ENCODE peak calls at places on chromosomes 11 and 22, in ten cellular contexts. X is activated T-helper 1 cell treated with anti-CD3 and anti-CD28 coated beads, Interleukin-2, amount 50 U/mL, for 16 hours; I is mesenteric fat pad; U is renal cortical epithelial cell; D is neural crest cell; E is H54; G is adipocyte; A is NCI-H1436 treated with DMSO at 0.1 percent for 48 hours; T is SJSA1; O is effector CD4-positive, alpha-beta T cell. Z is an unnamed sample.

GRCh38 chr22:35314161-35314942 is 14.7 kb downstream of the TOM1 start:
- DNase-seq in T (no peak), U (no peak), X (no peak), O (no peak), A (no peak), G (no peak), D (no peak), E (no peak), I (peak; percentile 39), Z (no peak)

GRCh38 chr11:118052581-118053206 is 24.2 kb upstream of the TMPRSS4 start:
- DNase-seq in O (no peak), D (no peak), X (no peak), U (no peak), G (no peak), T (no peak), A (no peak), I (peak; percentile 69), E (no peak), Z (no peak)

GRCh38 chr22:50269573-50270301 is 443 bp downstream of the MAPK11 start:
- DNase-seq in X (no peak), G (peak; percentile 76), I (no peak), D (no peak), T (no peak), E (peak; percentile 63), O (no peak), U (no peak), A (no peak), Z (no peak)

GRCh38 chr22:50208939-50209892 is 8.4 kb downstream of the SELENOO start:
- DNase-seq in E (no peak), D (no peak), T (no peak), X (no peak), G (no peak), O (no peak), A (no peak), I (no peak), U (no peak), Z (no peak)

GRCh38 chr11:115501895-115502589 is 2.2 kb downstream of the CADM1 start:
- DNase-seq in X (no peak), O (no peak), A (no peak), G (no peak), E (no peak), D (no peak), U (peak; percentile 20), I (no peak), T (no peak), Z (no peak)

GRCh38 chr11:72421351-72421750 is 13.0 kb downstream of the CLPB start:
- DNase-seq in G (no peak), X (no peak), A (no peak), T (no peak), E (no peak), D (no peak), O (no peak), U (no peak), I (no peak), Z (no peak)

GRCh38 chr11:11708256-11708655 is 86.5 kb upstream of the GALNT18 start:
- DNase-seq in X (no peak), G (no peak), D (no peak), I (no peak), E (no peak), A (no peak), U (no peak), O (no peak), T (no peak), Z (peak; percentile 23)

GRCh38 chr11:76151561-76152085 is 54.7 kb downstream of the WNT11 start:
- DNase-seq in E (no peak), U (no peak), O (no peak), X (no peak), I (peak; percentile 77), T (no peak), G (no peak), A (no peak), D (no peak), Z (no peak)

GRCh38 chr22:48931452-48931851 is 896.2 kb downstream of the BRD1 start:
- DNase-seq in I (no peak), A (no peak), T (no peak), U (no peak), E (no peak), X (no peak), G (no peak), O (no peak), D (no peak), Z (no peak)

GRCh38 chr22:36221799-36222751 is 17.3 kb downstream of the APOL2 start:
- DNase-seq in E (no peak), U (peak; percentile 47), G (peak; percentile 23), X (no peak), D (peak; percentile 28), A (no peak), O (peak; percentile 26), I (no peak), T (no peak), Z (no peak)

GRCh38 chr11:73797457-73797856 is 9.8 kb downstream of the MRPL48 start:
- DNase-seq in G (no peak), U (no peak), E (no peak), I (no peak), D (no peak), O (no peak), X (no peak), A (no peak), T (no peak), Z (no peak)

GRCh38 chr11:128018692-128019091 is 568.7 kb downstream of the ETS1 start:
- DNase-seq in A (no peak), E (no peak), X (no peak), O (no peak), T (no peak), G (no peak), I (no peak), D (no peak), U (no peak), Z (no peak)

GRCh38 chr22:20434264-20434751 is 3.3 kb downstream of the SCARF2 start:
- DNase-seq in D (no peak), T (no peak), X (no peak), I (no peak), U (no peak), E (no peak), O (no peak), G (no peak), A (no peak), Z (no peak)

GRCh38 chr11:27642954-27643353 is 57.3 kb downstream of the BDNF start:
- DNase-seq in X (no peak), D (no peak), O (no peak), E (no peak), G (no peak), T (no peak), I (no peak), U (no peak), A (no peak), Z (no peak)

GRCh38 chr11:102197759-102198158 is 87.5 kb downstream of the YAP1 start:
- DNase-seq in A (no peak), G (no peak), D (peak; percentile 43), I (no peak), U (no peak), E (no peak), X (no peak), T (no peak), O (no peak), Z (no peak)

GRCh38 chr11:111183706-111184105 is 61.8 kb upstream of the POU2AF2 start:
- DNase-seq in I (no peak), G (peak; percentile 32), X (no peak), T (no peak), E (no peak), O (no peak), A (no peak), U (no peak), D (no peak), Z (peak; percentile 25)

GRCh38 chr11:119339581-119340334 is 925 bp downstream of the C1QTNF5 start:
- DNase-seq in O (no peak), X (no peak), E (no peak), I (no peak), T (no peak), G (peak; percentile 91), D (peak; percentile 78), U (no peak), A (no peak), Z (peak; percentile 58)

GRCh38 chr11:31303644-31304043 is 65.9 kb downstream of the DCDC1 start:
- DNase-seq in O (no peak), D (no peak), G (no peak), I (no peak), A (no peak), U (no peak), T (no peak), E (no peak), X (no peak), Z (no peak)

GRCh38 chr11:109120341-109120740 is 301.6 kb upstream of the C11orf87 start:
- DNase-seq in U (no peak), T (no peak), I (no peak), O (no peak), G (no peak), A (no peak), E (no peak), D (no peak), X (no peak), Z (no peak)

GRCh38 chr11:118434553-118435232 is 1.6 kb upstream of the KMT2A start:
- DNase-seq in T (peak; percentile 34), X (no peak), G (peak; percentile 68), E (no peak), U (no peak), I (no peak), A (no peak), O (peak; percentile 42), D (peak; percentile 41), Z (peak; percentile 7)

GRCh38 chr22:42069801-42070516 is 653 bp downstream of the NAGA start:
- DNase-seq in O (no peak), D (no peak), X (no peak), T (no peak), I (peak; percentile 28), G (no peak), U (no peak), E (no peak), A (no peak), Z (no peak)

GRCh38 chr11:70631624-70632047 is 233.3 kb downstream of the CTTN start:
- DNase-seq in T (no peak), U (no peak), A (no peak), D (no peak), O (no peak), I (no peak), X (no peak), E (no peak), G (no peak), Z (no peak)

GRCh38 chr11:69402251-69402892 is 79.1 kb upstream of the LINC01488 start:
- DNase-seq in G (no peak), U (peak; percentile 80), X (no peak), D (no peak), T (no peak), I (no peak), A (no peak), O (no peak), E (no peak), Z (no peak)

GRCh38 chr22:17412232-17412631 is 43.0 kb downstream of the CECR2 start:
- DNase-seq in I (no peak), G (no peak), T (no peak), A (no peak), O (no peak), D (no peak), U (no peak), E (no peak), X (no peak), Z (no peak)

GRCh38 chr11:43853766-43854165 is 26.9 kb upstream of the ALKBH3 start:
- DNase-seq in U (peak; percentile 29), G (no peak), T (no peak), A (no peak), E (no peak), X (no peak), O (no peak), D (no peak), I (no peak), Z (no peak)

GRCh38 chr11:24651873-24652272 is 155.0 kb downstream of the LUZP2 start:
- DNase-seq in A (no peak), T (no peak), G (no peak), X (no peak), U (no peak), D (no peak), O (no peak), I (no peak), E (no peak), Z (no peak)

GRCh38 chr11:102283088-102283487 is 34.2 kb upstream of the BIRC3 start:
- DNase-seq in D (no peak), O (no peak), I (no peak), E (no peak), U (no peak), G (peak; percentile 15), T (no peak), X (no peak), A (no peak), Z (no peak)

GRCh38 chr11:19079643-19080440 is 19.3 kb upstream of the MRGPRX2 start:
- DNase-seq in G (peak; percentile 73), O (no peak), X (no peak), E (peak; percentile 35), I (no peak), D (no peak), A (no peak), U (peak; percentile 90), T (no peak), Z (peak; percentile 94)

Z was measured in HCEC 1CT.